ENCODE peak calls at places on chromosomes 1 and 21, in six cellular contexts. I is endothelial cell of umbilical vein, M is prostate gland, Z is HepG2, G is upper lobe of left lung, N is GM12891. J is an unnamed sample.

GRCh38 chr1:156866679-156867015 is 6.0 kb downstream of the NTRK1 start:
- DNase-seq in I (no peak), M (no peak), Z (no peak), G (no peak), N (no peak), J (no peak)

GRCh38 chr1:230031131-230031530 is 35.9 kb upstream of the GALNT2 start:
- DNase-seq in I (no peak), M (no peak), Z (no peak), G (no peak), N (no peak), J (no peak)

GRCh38 chr21:41955516-41955915 is 1.7 kb upstream of the C2CD2 start:
- DNase-seq in I (no peak), M (no peak), Z (no peak), G (no peak), N (no peak), J (no peak)

GRCh38 chr1:212609701-212610574 is 1.4 kb downstream of the ATF3 start:
- DNase-seq in I (no peak), M (peak), Z (no peak), G (no peak), N (no peak), J (no peak)

GRCh38 chr1:205936846-205937707 is 6.2 kb downstream of the SLC26A9 start:
- DNase-seq in I (peak), M (no peak), Z (peak), G (no peak), N (no peak), J (no peak)

GRCh38 chr1:218772575-218772974 is 401.1 kb upstream of the LYPLAL1 start:
- DNase-seq in I (no peak), M (no peak), Z (no peak), G (no peak), N (no peak), J (no peak)

GRCh38 chr1:167266965-167267364 is 46.3 kb downstream of the POU2F1 start:
- DNase-seq in I (no peak), M (no peak), Z (no peak), G (no peak), N (no peak), J (no peak)

GRCh38 chr1:59353453-59353852 is 56.6 kb downstream of the FGGY start:
- DNase-seq in I (no peak), M (no peak), Z (no peak), G (no peak), N (no peak), J (no peak)

GRCh38 chr1:85463666-85464496 is 1.1 kb downstream of the DDAH1 start:
- DNase-seq in I (no peak), M (no peak), Z (peak), G (no peak), N (no peak), J (no peak)

GRCh38 chr1:152050886-152051764 is 14.3 kb upstream of the S100A11 start:
- DNase-seq in I (no peak), M (peak), Z (no peak), G (no peak), N (no peak), J (no peak)

GRCh38 chr1:15128520-15129313 is 24.8 kb upstream of the TMEM51 start:
- DNase-seq in I (peak), M (peak), Z (peak), G (peak), N (peak), J (no peak)

GRCh38 chr1:93876284-93876683 is 2.7 kb downstream of the DNTTIP2 start:
- DNase-seq in I (no peak), M (no peak), Z (no peak), G (no peak), N (no peak), J (no peak)

GRCh38 chr1:240658312-240658975 is 46.5 kb upstream of the GREM2 start:
- DNase-seq in I (no peak), M (no peak), Z (no peak), G (no peak), N (no peak), J (no peak)
- TF ChIP-seq POLR2AphosphoS5 in I (no peak), M (no peak), Z (no peak), G (no peak), N (no peak), J (no peak)

DNA sequence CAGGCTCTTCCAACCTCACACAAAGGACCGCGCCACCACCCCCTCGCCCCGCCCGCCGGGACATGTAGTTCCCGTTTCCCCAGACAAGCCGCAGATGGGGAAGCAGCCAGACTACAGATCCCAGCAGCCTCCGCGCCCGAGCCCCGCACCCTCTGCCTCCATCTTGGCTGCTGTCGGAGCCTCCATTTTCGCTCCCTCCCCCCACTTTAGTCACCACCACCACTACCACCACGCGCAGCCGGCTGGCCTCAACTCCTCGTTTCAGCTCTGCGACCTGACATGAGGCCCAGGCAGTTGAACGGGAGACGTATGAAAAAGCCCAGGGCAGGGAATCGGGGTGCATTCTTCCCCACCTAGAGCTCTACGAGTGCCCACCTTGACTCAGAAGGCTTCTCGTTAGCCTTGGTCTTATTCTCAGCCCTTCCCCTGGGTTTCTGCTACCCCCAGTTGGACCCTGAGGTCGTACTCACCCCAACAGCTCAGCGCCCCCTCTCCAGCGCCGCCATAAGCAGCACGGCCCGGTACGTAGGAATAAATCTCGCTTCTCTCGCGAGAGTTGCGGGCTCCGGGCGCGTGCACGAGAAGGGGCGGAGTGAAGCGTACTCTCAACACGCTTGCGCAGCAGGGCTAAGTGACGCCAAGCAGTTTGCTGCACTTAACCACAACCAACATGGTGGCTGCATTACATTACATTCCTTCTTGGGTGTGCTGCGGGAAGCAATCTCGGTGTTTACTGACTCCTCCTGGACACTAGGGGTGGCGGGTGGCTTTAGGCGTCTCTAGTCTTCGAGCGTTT is at the start of gene CSDE1:
- DNase-seq in I (peak), M (peak), Z (peak), G (peak), N (peak), J (peak)
- TF ChIP-seq POLR2A in I (peak), M (peak), Z (peak), G (peak), N (peak), J (peak)

DNA sequence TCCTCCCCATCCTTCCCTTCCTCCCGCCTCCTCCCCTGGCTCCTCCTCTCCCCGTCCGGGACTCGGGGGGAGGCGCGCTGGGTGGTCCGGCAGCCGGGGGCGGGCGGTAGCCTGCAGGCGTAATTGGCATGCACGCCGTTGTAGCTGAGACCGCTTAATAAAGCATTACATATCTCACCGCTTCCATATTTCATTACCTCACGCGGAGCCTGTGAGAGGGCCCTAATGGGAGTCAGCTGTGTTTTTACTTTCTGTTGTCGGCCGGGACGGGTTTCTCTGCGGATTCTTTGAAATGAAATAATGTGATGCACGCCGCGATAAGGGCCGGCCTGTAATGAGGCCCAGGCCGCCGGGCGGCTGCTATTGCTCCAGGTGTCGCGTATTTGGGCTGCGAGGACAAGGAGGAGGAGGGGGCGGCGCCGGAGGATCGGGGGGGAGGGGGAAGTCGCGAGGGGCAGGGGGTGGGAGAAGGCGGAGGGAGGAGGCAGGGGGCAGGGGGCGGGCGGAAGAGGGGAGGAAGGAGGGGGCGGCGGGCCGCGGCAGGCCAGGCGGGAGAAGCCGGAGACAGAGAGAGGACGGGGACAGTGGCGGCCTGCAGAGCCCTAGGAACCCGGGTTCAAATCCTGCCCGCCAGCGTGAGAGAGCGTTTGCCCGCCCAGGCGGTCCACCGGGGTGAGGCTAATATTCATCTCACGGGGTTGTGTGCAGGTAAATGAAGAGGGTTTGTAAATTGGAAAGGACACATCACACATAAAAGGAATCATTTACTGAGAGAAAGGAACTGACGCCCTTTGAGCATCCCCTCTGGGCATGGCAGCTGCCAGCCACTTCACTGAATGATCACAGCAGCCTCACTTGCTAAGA is 95.6 kb downstream of the FOXD2 start:
- DNase-seq in I (peak), M (peak), Z (no peak), G (no peak), N (no peak), J (no peak)
- TF ChIP-seq POLR2AphosphoS5 in I (no peak), M (peak), Z (no peak), G (no peak), N (no peak), J (no peak)

GRCh38 chr1:99704356-99704816 is 58.5 kb downstream of the PALMD start:
- DNase-seq in I (no peak), M (no peak), Z (no peak), G (no peak), N (no peak), J (no peak)
- TF ChIP-seq POLR2A in I (no peak), M (no peak), Z (no peak), G (no peak), N (no peak), J (no peak)